ENCODE peak calls at places on chromosomes 2 and 18, in eight cellular contexts. X is AML-193; J is GM20000; W is A172; F is NCI-H510A; K is colonic mucosa; E is naive thymus-derived CD8-positive, alpha-beta T cell; L is GM18507. D is an unnamed sample.

GRCh38 chr2:241000831-241001321 is 2.5 kb downstream of the SNED1 start:
- DNase-seq in X (no peak), J (no peak), W (no peak), F (no peak), K (no peak), E (no peak), L (no peak), D (no peak)

GRCh38 chr2:112216158-112216557 is 38.7 kb downstream of the ZC3H8 start:
- DNase-seq in X (no peak), J (no peak), W (peak), F (no peak), K (no peak), E (no peak), L (no peak), D (no peak)

GRCh38 chr2:231321556-231322334 is 73.8 kb upstream of the B3GNT7 start:
- DNase-seq in X (peak), J (no peak), W (no peak), F (no peak), K (no peak), E (no peak), L (no peak), D (peak)

GRCh38 chr2:65576278-65576677 is 143.9 kb upstream of the SPRED2 start:
- DNase-seq in X (no peak), J (no peak), W (no peak), F (no peak), K (no peak), E (no peak), L (no peak), D (no peak)

GRCh38 chr2:39665811-39666488 is at the start of gene TMEM178A:
- DNase-seq in X (no peak), J (peak), W (no peak), F (no peak), K (no peak), E (no peak), L (no peak), D (no peak)

GRCh38 chr2:47727956-47728355 is 55.0 kb upstream of the MSH6 start:
- DNase-seq in X (no peak), J (no peak), W (no peak), F (no peak), K (no peak), E (no peak), L (no peak), D (no peak)

GRCh38 chr18:1585881-1586488 is 681.3 kb downstream of the ADCYAP1 start:
- DNase-seq in X (peak), J (peak), W (peak), F (no peak), K (no peak), E (no peak), L (no peak), D (no peak)

GRCh38 chr2:45755585-45756330 is 104.3 kb downstream of the PRKCE start:
- DNase-seq in X (no peak), J (no peak), W (peak), F (no peak), K (no peak), E (no peak), L (no peak), D (no peak)

GRCh38 chr18:22166070-22166972 is 3.1 kb upstream of the GATA6 start:
- DNase-seq in X (no peak), J (no peak), W (no peak), F (no peak), K (peak), E (no peak), L (no peak), D (peak)

GRCh38 chr18:76518543-76519155 is 23.6 kb upstream of the ZNF516 start:
- DNase-seq in X (no peak), J (no peak), W (no peak), F (peak), K (peak), E (no peak), L (no peak), D (peak)

GRCh38 chr2:40455661-40456060 is 3.8 kb upstream of the SLC8A1 start:
- DNase-seq in X (peak), J (no peak), W (peak), F (no peak), K (no peak), E (no peak), L (no peak), D (no peak)

GRCh38 chr2:19746137-19746585 is 155.6 kb downstream of the TTC32 start:
- DNase-seq in X (no peak), J (no peak), W (no peak), F (no peak), K (no peak), E (no peak), L (no peak), D (no peak)

GRCh38 chr2:237474511-237474911 is 12.5 kb upstream of the MLPH start:
- DNase-seq in X (no peak), J (no peak), W (peak), F (no peak), K (no peak), E (no peak), L (no peak), D (peak)

GRCh38 chr2:237540823-237541222 is 25.6 kb upstream of the PRLH start:
- DNase-seq in X (no peak), J (no peak), W (peak), F (no peak), K (peak), E (no peak), L (no peak), D (peak)

GRCh38 chr2:60516383-60516811 is 37.1 kb downstream of the BCL11A start:
- DNase-seq in X (no peak), J (no peak), W (peak), F (no peak), K (no peak), E (no peak), L (no peak), D (no peak)

GRCh38 chr2:156340377-156340776 is 7.9 kb upstream of the NR4A2 start:
- DNase-seq in X (no peak), J (no peak), W (no peak), F (no peak), K (no peak), E (no peak), L (no peak), D (no peak)

GRCh38 chr18:43932140-43932539 is 654.9 kb upstream of the SYT4 start:
- DNase-seq in X (no peak), J (no peak), W (no peak), F (no peak), K (no peak), E (no peak), L (no peak), D (no peak)

GRCh38 chr2:180017764-180018163 is 10.7 kb upstream of the CWC22 start:
- DNase-seq in X (no peak), J (no peak), W (peak), F (no peak), K (no peak), E (no peak), L (no peak), D (peak)

GRCh38 chr2:199792381-199792780 is 58.6 kb downstream of the FTCDNL1 start:
- DNase-seq in X (no peak), J (no peak), W (no peak), F (no peak), K (no peak), E (no peak), L (no peak), D (no peak)

GRCh38 chr18:27887287-27887686 is 289.6 kb downstream of the CDH2 start:
- DNase-seq in X (no peak), J (no peak), W (peak), F (no peak), K (no peak), E (no peak), L (no peak), D (no peak)

GRCh38 chr2:165238295-165238694 is 919 bp upstream of the SCN2A start:
- DNase-seq in X (no peak), J (no peak), W (no peak), F (no peak), K (no peak), E (no peak), L (no peak), D (no peak)

GRCh38 chr18:31512203-31512764 is 14.3 kb downstream of the DSG2 start:
- DNase-seq in X (no peak), J (no peak), W (peak), F (no peak), K (peak), E (no peak), L (no peak), D (no peak)

GRCh38 chr18:58820251-58820650 is 44.4 kb upstream of the ZNF532 start:
- DNase-seq in X (no peak), J (no peak), W (no peak), F (no peak), K (no peak), E (no peak), L (no peak), D (no peak)

GRCh38 chr2:47890711-47891368 is 15.5 kb downstream of the FBXO11 start:
- DNase-seq in X (no peak), J (no peak), W (no peak), F (no peak), K (no peak), E (no peak), L (no peak), D (no peak)

GRCh38 chr2:95052804-95053535 is 27.5 kb downstream of the MAL start:
- DNase-seq in X (no peak), J (no peak), W (no peak), F (no peak), K (no peak), E (no peak), L (no peak), D (no peak)

GRCh38 chr2:186995092-186995491 is 146.1 kb upstream of the ZSWIM2 start:
- DNase-seq in X (no peak), J (no peak), W (no peak), F (no peak), K (no peak), E (no peak), L (no peak), D (no peak)

GRCh38 chr18:8812631-8813030 is 107.3 kb downstream of the MTCL1 start:
- DNase-seq in X (no peak), J (no peak), W (peak), F (no peak), K (no peak), E (no peak), L (no peak), D (no peak)

GRCh38 chr2:235265348-235265965 is 228.4 kb upstream of the AGAP1 start:
- DNase-seq in X (no peak), J (no peak), W (no peak), F (no peak), K (no peak), E (no peak), L (no peak), D (no peak)

GRCh38 chr2:233464531-233465240 is 101.9 kb downstream of the USP40 start:
- DNase-seq in X (no peak), J (no peak), W (no peak), F (no peak), K (no peak), E (no peak), L (no peak), D (peak)

GRCh38 chr18:42164556-42164955 is 209.5 kb downstream of the PIK3C3 start:
- DNase-seq in X (no peak), J (no peak), W (no peak), F (no peak), K (no peak), E (no peak), L (no peak), D (no peak)

GRCh38 chr2:8462899-8463648 is 218.8 kb upstream of the ID2 start:
- DNase-seq in X (no peak), J (no peak), W (no peak), F (no peak), K (no peak), E (no peak), L (no peak), D (peak)

D was measured in left cardiac atrium.